ENCODE peak calls at places on chromosome 15, in eight cellular contexts. H, S, T, C, J, K, P and F are unnamed samples.

GRCh38 chr15:70259640-70260066 is 161.9 kb upstream of the TLE3 start:
- DNase-seq in H (no peak), S (no peak), T (no peak), C (no peak), J (no peak), K (no peak), P (no peak), F (no peak)

GRCh38 chr15:93028632-93029612 is 60.1 kb downstream of the RGMA start:
- DNase-seq in H (peak), S (no peak), T (peak), C (peak), J (peak), K (no peak), P (no peak), F (peak)

GRCh38 chr15:31269961-31270575 is 56.6 kb upstream of the KLF13 start:
- DNase-seq in H (peak), S (no peak), T (no peak), C (no peak), J (no peak), K (no peak), P (peak), F (no peak)

GRCh38 chr15:90059208-90059985 is 42.9 kb downstream of the IDH2 start:
- DNase-seq in H (no peak), S (peak), T (no peak), C (peak), J (no peak), K (peak), P (peak), F (peak)

GRCh38 chr15:76235186-76235826 is 76.0 kb downstream of the ETFA start:
- DNase-seq in H (no peak), S (no peak), T (peak), C (no peak), J (no peak), K (peak), P (no peak), F (no peak)

GRCh38 chr15:71191296-71191695 is 76.0 kb downstream of the THSD4 start:
- DNase-seq in H (no peak), S (no peak), T (peak), C (no peak), J (no peak), K (no peak), P (no peak), F (no peak)

GRCh38 chr15:55959744-55960143 is 33.7 kb downstream of the NEDD4 start:
- DNase-seq in H (no peak), S (no peak), T (no peak), C (no peak), J (no peak), K (no peak), P (no peak), F (no peak)

GRCh38 chr15:38930851-38931572 is 366.4 kb upstream of the RASGRP1 start:
- DNase-seq in H (no peak), S (no peak), T (peak), C (no peak), J (no peak), K (no peak), P (no peak), F (no peak)

GRCh38 chr15:59186501-59186900 is 20.1 kb upstream of the LDHAL6B start:
- DNase-seq in H (no peak), S (no peak), T (peak), C (no peak), J (no peak), K (no peak), P (no peak), F (no peak)

GRCh38 chr15:79310612-79310984 is 314 bp upstream of the TMED3 start:
- DNase-seq in H (no peak), S (no peak), T (peak), C (no peak), J (no peak), K (no peak), P (no peak), F (no peak)

GRCh38 chr15:93880358-93880757 is 351.0 kb upstream of the MCTP2 start:
- DNase-seq in H (no peak), S (no peak), T (no peak), C (no peak), J (no peak), K (no peak), P (no peak), F (no peak)

GRCh38 chr15:66820474-66821258 is 118.6 kb downstream of the SMAD6 start:
- DNase-seq in H (no peak), S (no peak), T (peak), C (no peak), J (no peak), K (no peak), P (no peak), F (no peak)

GRCh38 chr15:75178171-75178937 is 23.3 kb upstream of the C15orf39 start:
- DNase-seq in H (no peak), S (peak), T (peak), C (peak), J (no peak), K (no peak), P (no peak), F (no peak)

GRCh38 chr15:48176097-48176496 is 2.0 kb downstream of the MYEF2 start:
- DNase-seq in H (no peak), S (no peak), T (peak), C (no peak), J (no peak), K (no peak), P (no peak), F (no peak)

GRCh38 chr15:99692825-99693224 is 40.4 kb downstream of the LYSMD4 start:
- DNase-seq in H (no peak), S (no peak), T (no peak), C (no peak), J (no peak), K (no peak), P (no peak), F (no peak)

GRCh38 chr15:66294932-66295235 is 1.5 kb downstream of the DIS3L start:
- DNase-seq in H (no peak), S (no peak), T (peak), C (no peak), J (no peak), K (no peak), P (no peak), F (no peak)

GRCh38 chr15:52076889-52077781 is 35.4 kb downstream of the BCL2L10 start:
- DNase-seq in H (no peak), S (no peak), T (peak), C (peak), J (no peak), K (no peak), P (no peak), F (no peak)

GRCh38 chr15:45732544-45733130 is 97.8 kb downstream of the SQOR start:
- DNase-seq in H (no peak), S (no peak), T (no peak), C (no peak), J (no peak), K (no peak), P (no peak), F (no peak)

GRCh38 chr15:77993374-77993911 is 84.1 kb downstream of the TBC1D2B start:
- DNase-seq in H (no peak), S (no peak), T (no peak), C (no peak), J (no peak), K (no peak), P (no peak), F (no peak)

GRCh38 chr15:39041979-39042485 is 477.4 kb upstream of the RASGRP1 start:
- DNase-seq in H (no peak), S (no peak), T (no peak), C (no peak), J (no peak), K (no peak), P (no peak), F (no peak)

GRCh38 chr15:78811124-78811824 is at the start of gene ADAMTS7:
- DNase-seq in H (peak), S (peak), T (peak), C (peak), J (peak), K (peak), P (peak), F (peak)

GRCh38 chr15:69094124-69095030 is 66.1 kb upstream of the GLCE start:
- DNase-seq in H (no peak), S (no peak), T (no peak), C (no peak), J (no peak), K (no peak), P (no peak), F (no peak)

GRCh38 chr15:57321973-57322601 is 54.2 kb upstream of the CGNL1 start:
- DNase-seq in H (no peak), S (no peak), T (no peak), C (no peak), J (no peak), K (peak), P (no peak), F (no peak)

GRCh38 chr15:68595761-68596160 is 17.0 kb downstream of the CORO2B start:
- DNase-seq in H (no peak), S (no peak), T (no peak), C (no peak), J (no peak), K (no peak), P (no peak), F (no peak)

GRCh38 chr15:40825661-40826088 is 2.8 kb downstream of the PPP1R14D start:
- DNase-seq in H (no peak), S (no peak), T (peak), C (no peak), J (no peak), K (no peak), P (no peak), F (no peak)

GRCh38 chr15:67142142-67143092 is 77.0 kb downstream of the SMAD3 start:
- DNase-seq in H (peak), S (no peak), T (peak), C (no peak), J (no peak), K (no peak), P (no peak), F (no peak)

GRCh38 chr15:38696120-38696727 is 131.6 kb upstream of the RASGRP1 start:
- DNase-seq in H (no peak), S (peak), T (peak), C (peak), J (no peak), K (peak), P (peak), F (peak)

GRCh38 chr15:73389539-73389938 is 20.8 kb upstream of the HCN4 start:
- DNase-seq in H (no peak), S (no peak), T (no peak), C (no peak), J (no peak), K (no peak), P (no peak), F (no peak)

GRCh38 chr15:100738614-100739013 is 136.2 kb downstream of the ASB7 start:
- DNase-seq in H (no peak), S (no peak), T (no peak), C (no peak), J (no peak), K (no peak), P (no peak), F (no peak)

GRCh38 chr15:32042269-32042996 is 12.1 kb downstream of the CHRNA7 start:
- DNase-seq in H (no peak), S (no peak), T (peak), C (no peak), J (no peak), K (no peak), P (no peak), F (no peak)